ENCODE peak calls at places on chromosome 4, in seven cellular contexts. W is adrenal gland, Q is gastrocnemius medialis, X is A549, Y is left lung, Z is astrocyte of the spinal cord, O is uterus. A is an unnamed sample.

GRCh38 chr4:2910409-2910808 is 52.8 kb downstream of the NOP14 start:
- DNase-seq in W (peak), Q (no peak), X (no peak), Y (no peak), Z (no peak), O (no peak), A (no peak)

GRCh38 chr4:11545651-11546050 is 117.0 kb upstream of the HS3ST1 start:
- DNase-seq in W (no peak), Q (no peak), X (no peak), Y (no peak), Z (no peak), O (no peak), A (no peak)

GRCh38 chr4:67684839-67685531 is 16.0 kb downstream of the UBA6 start:
- DNase-seq in W (no peak), Q (no peak), X (no peak), Y (no peak), Z (peak), O (no peak), A (peak)

GRCh38 chr4:185708348-185708747 is 103.6 kb downstream of the SORBS2 start:
- DNase-seq in W (no peak), Q (no peak), X (no peak), Y (no peak), Z (peak), O (no peak), A (peak)

GRCh38 chr4:98516042-98516440 is 142.4 kb downstream of the TSPAN5 start:
- DNase-seq in W (no peak), Q (no peak), X (peak), Y (no peak), Z (peak), O (no peak), A (peak)

GRCh38 chr4:176313596-176314341 is 6.0 kb upstream of the SPCS3 start:
- DNase-seq in W (no peak), Q (no peak), X (no peak), Y (no peak), Z (no peak), O (no peak), A (no peak)

GRCh38 chr4:170091069-170091696 is 1.4 kb upstream of the AADAT start:
- DNase-seq in W (no peak), Q (no peak), X (no peak), Y (no peak), Z (no peak), O (no peak), A (no peak)

GRCh38 chr4:80094191-80094590 is 21.2 kb upstream of the ANTXR2 start:
- DNase-seq in W (no peak), Q (no peak), X (no peak), Y (no peak), Z (no peak), O (no peak), A (peak)

GRCh38 chr4:187598246-187598645 is 397.3 kb upstream of the ZFP42 start:
- DNase-seq in W (no peak), Q (no peak), X (no peak), Y (no peak), Z (peak), O (no peak), A (no peak)

GRCh38 chr4:70564033-70564432 is 28.0 kb upstream of the AMBN start:
- DNase-seq in W (no peak), Q (no peak), X (no peak), Y (no peak), Z (no peak), O (no peak), A (no peak)

GRCh38 chr4:39814403-39815185 is 116.7 kb downstream of the UBE2K start:
- DNase-seq in W (no peak), Q (no peak), X (peak), Y (no peak), Z (peak), O (no peak), A (peak)

GRCh38 chr4:151930372-151930771 is 169.6 kb upstream of the GATB start:
- DNase-seq in W (peak), Q (no peak), X (no peak), Y (no peak), Z (no peak), O (no peak), A (no peak)

GRCh38 chr4:75432683-75433082 is 81.5 kb downstream of the RCHY1 start:
- DNase-seq in W (peak), Q (no peak), X (peak), Y (no peak), Z (no peak), O (no peak), A (peak)

GRCh38 chr4:11505225-11505971 is 76.7 kb upstream of the HS3ST1 start:
- DNase-seq in W (no peak), Q (no peak), X (no peak), Y (no peak), Z (peak), O (no peak), A (peak)

GRCh38 chr4:80073362-80074008 is 456 bp upstream of the ANTXR2 start:
- DNase-seq in W (no peak), Q (no peak), X (no peak), Y (no peak), Z (no peak), O (no peak), A (no peak)

GRCh38 chr4:96092151-96092705 is 252.3 kb downstream of the PDHA2 start:
- DNase-seq in W (no peak), Q (no peak), X (no peak), Y (no peak), Z (no peak), O (no peak), A (no peak)

GRCh38 chr4:77989986-77990385 is 67.1 kb upstream of the FRAS1 start:
- DNase-seq in W (no peak), Q (no peak), X (no peak), Y (no peak), Z (no peak), O (no peak), A (no peak)

GRCh38 chr4:70399319-70399718 is 1.6 kb downstream of the OPRPN start:
- DNase-seq in W (no peak), Q (no peak), X (no peak), Y (no peak), Z (no peak), O (no peak), A (no peak)

GRCh38 chr4:19711871-19712270 is 539.8 kb upstream of the SLIT2 start:
- DNase-seq in W (no peak), Q (no peak), X (no peak), Y (no peak), Z (peak), O (no peak), A (peak)

GRCh38 chr4:74473155-74473811 is 28.3 kb downstream of the AREG start:
- DNase-seq in W (no peak), Q (peak), X (peak), Y (no peak), Z (peak), O (no peak), A (peak)

GRCh38 chr4:38204317-38205060 is 244.3 kb downstream of the PTTG2 start:
- DNase-seq in W (no peak), Q (peak), X (no peak), Y (no peak), Z (no peak), O (no peak), A (no peak)

GRCh38 chr4:102390438-102390837 is 45.2 kb upstream of the SLC39A8 start:
- DNase-seq in W (no peak), Q (no peak), X (no peak), Y (no peak), Z (peak), O (no peak), A (peak)

GRCh38 chr4:7964890-7965662 is 25.4 kb upstream of the AFAP1 start:
- DNase-seq in W (peak), Q (peak), X (no peak), Y (peak), Z (no peak), O (peak), A (peak)

GRCh38 chr4:112860731-112861377 is 188.6 kb upstream of the ANK2 start:
- DNase-seq in W (no peak), Q (no peak), X (no peak), Y (no peak), Z (no peak), O (no peak), A (no peak)

GRCh38 chr4:55906999-55907398 is 41.7 kb upstream of the CEP135 start:
- DNase-seq in W (no peak), Q (no peak), X (no peak), Y (no peak), Z (no peak), O (no peak), A (peak)

GRCh38 chr4:177116161-177116560 is 193.5 kb upstream of the NEIL3 start:
- DNase-seq in W (no peak), Q (no peak), X (no peak), Y (no peak), Z (no peak), O (no peak), A (no peak)

GRCh38 chr4:40033603-40034002 is 23.0 kb upstream of the N4BP2 start:
- DNase-seq in W (no peak), Q (no peak), X (no peak), Y (peak), Z (no peak), O (no peak), A (no peak)

GRCh38 chr4:110586137-110586850 is 36.6 kb downstream of the PITX2 start:
- DNase-seq in W (no peak), Q (no peak), X (peak), Y (no peak), Z (peak), O (no peak), A (peak)

GRCh38 chr4:26782830-26783202 is 77.8 kb upstream of the STIM2 start:
- DNase-seq in W (no peak), Q (no peak), X (no peak), Y (no peak), Z (no peak), O (no peak), A (peak)

GRCh38 chr4:8582941-8583654 is 2.9 kb downstream of the GPR78 start:
- DNase-seq in W (no peak), Q (no peak), X (no peak), Y (no peak), Z (no peak), O (no peak), A (no peak)

GRCh38 chr4:79852305-79852730 is 220.7 kb downstream of the ANTXR2 start:
- DNase-seq in W (no peak), Q (no peak), X (no peak), Y (peak), Z (peak), O (peak), A (peak)

GRCh38 chr4:13584481-13584880 is 40.2 kb upstream of the NKX3-2 start:
- DNase-seq in W (no peak), Q (no peak), X (no peak), Y (no peak), Z (no peak), O (no peak), A (peak)

GRCh38 chr4:86640469-86640868 is 46.4 kb downstream of the PTPN13 start:
- DNase-seq in W (no peak), Q (no peak), X (no peak), Y (no peak), Z (peak), O (no peak), A (peak)

GRCh38 chr4:11074581-11075241 is 354.0 kb downstream of the HS3ST1 start:
- DNase-seq in W (no peak), Q (no peak), X (no peak), Y (no peak), Z (no peak), O (no peak), A (no peak)

GRCh38 chr4:113248320-113248719 is 198.9 kb downstream of the ANK2 start:
- DNase-seq in W (peak), Q (peak), X (no peak), Y (no peak), Z (no peak), O (no peak), A (no peak)

GRCh38 chr4:17544831-17545234 is 29.9 kb downstream of the CLRN2 start:
- DNase-seq in W (no peak), Q (no peak), X (no peak), Y (no peak), Z (no peak), O (no peak), A (no peak)

GRCh38 chr4:13036841-13037240 is 447.3 kb downstream of the RAB28 start:
- DNase-seq in W (no peak), Q (no peak), X (no peak), Y (no peak), Z (no peak), O (no peak), A (no peak)

GRCh38 chr4:182531555-182532162 is 288.5 kb downstream of the TENM3 start:
- DNase-seq in W (no peak), Q (no peak), X (no peak), Y (no peak), Z (no peak), O (no peak), A (no peak)

DNA sequence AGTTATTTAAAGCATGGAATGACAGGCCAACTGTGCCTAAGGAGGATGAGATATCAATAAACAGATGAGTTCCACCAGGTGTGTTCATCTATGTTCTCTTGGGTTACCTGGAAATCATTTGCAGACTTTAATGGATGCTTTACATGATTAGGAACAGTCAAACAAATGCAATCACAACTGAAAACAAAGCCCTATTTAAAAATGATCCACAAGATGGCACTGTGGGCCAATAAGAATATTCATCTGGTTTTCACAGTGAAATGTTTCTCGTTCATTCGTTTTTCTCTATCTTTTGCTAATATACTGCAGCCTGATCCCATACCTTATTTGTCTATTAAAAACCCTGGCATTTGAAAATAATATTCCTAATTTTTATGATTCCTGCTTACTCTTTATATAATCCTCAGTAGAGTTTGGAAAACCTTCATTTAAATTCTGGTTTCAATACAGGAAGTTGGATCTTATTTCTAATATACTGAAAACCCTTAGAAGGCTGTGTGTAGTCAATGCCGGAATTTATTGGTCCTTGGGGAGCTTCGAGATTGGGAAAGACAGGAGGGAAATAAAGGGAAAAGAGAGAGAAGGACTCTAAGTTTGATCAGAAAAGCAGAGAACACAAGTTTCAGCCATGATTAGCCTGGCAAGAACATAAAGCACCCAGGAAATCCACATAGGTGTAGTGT is 63.7 kb upstream of the TAPT1 start:
- DNase-seq in W (no peak), Q (no peak), X (peak), Y (no peak), Z (peak), O (no peak), A (peak)
- TF ChIP-seq CTCF in W (peak), Q (peak), X (peak), Y (peak), Z (peak), O (peak), A (peak)

GRCh38 chr4:52979020-52979419 is 116.9 kb downstream of the RASL11B start:
- DNase-seq in W (no peak), Q (no peak), X (no peak), Y (no peak), Z (no peak), O (no peak), A (no peak)
- TF ChIP-seq CTCF in W (no peak), Q (no peak), X (no peak), Y (no peak), Z (no peak), O (no peak), A (no peak)

GRCh38 chr4:6394671-6395081 is 77.7 kb downstream of the PPP2R2C start:
- DNase-seq in W (no peak), Q (no peak), X (no peak), Y (no peak), Z (no peak), O (no peak), A (no peak)
- TF ChIP-seq CTCF in W (no peak), Q (no peak), X (no peak), Y (no peak), Z (no peak), O (no peak), A (no peak)

GRCh38 chr4:163331629-163332360 is 601 bp downstream of the NPY1R start:
- DNase-seq in W (no peak), Q (no peak), X (peak), Y (no peak), Z (peak), O (peak), A (peak)
- TF ChIP-seq CTCF in W (no peak), Q (no peak), X (no peak), Y (no peak), Z (peak), O (no peak), A (no peak)

DNA sequence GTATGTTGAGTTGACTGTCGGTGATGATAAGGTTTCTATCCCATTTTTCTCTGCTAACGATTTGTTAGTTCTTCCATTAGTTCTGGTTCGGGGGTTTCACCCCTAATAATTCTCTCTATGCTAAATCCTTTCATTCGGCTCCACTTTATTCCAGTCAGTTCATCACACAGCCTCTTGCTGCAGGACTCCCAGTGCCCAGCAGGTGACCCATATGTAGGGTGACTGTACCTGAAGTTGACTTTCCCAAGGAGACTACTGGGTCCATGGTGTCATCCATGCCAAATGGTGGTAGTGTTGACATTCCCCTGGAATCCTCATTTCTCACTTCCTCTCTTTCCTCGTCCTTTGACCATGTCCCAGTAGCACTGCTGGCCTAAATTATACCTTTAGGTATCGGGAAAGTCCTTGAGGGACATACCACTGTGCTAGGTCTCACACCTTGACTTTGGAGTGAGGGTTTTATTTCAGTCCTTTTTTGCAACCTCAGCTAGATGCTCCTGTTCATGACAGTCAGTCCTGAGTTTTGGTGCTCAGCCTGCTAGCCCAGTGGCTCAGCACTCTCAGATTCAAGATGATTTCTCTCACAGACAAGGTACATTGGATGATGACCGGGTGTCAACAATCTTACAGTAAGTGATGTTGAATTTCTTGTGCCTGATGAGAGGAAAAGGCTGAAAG is 105.1 kb upstream of the ARHGAP24 start:
- DNase-seq in W (no peak), Q (no peak), X (no peak), Y (no peak), Z (no peak), O (no peak), A (no peak)
- TF ChIP-seq CTCF in W (no peak), Q (no peak), X (no peak), Y (no peak), Z (peak), O (no peak), A (peak)

GRCh38 chr4:108903464-108904221 is 140.8 kb upstream of the ETNPPL start:
- DNase-seq in W (no peak), Q (no peak), X (no peak), Y (no peak), Z (no peak), O (no peak), A (no peak)
- TF ChIP-seq CTCF in W (no peak), Q (no peak), X (no peak), Y (no peak), Z (no peak), O (no peak), A (no peak)

GRCh38 chr4:155491336-155492131 is 114.8 kb upstream of the MAP9 start:
- DNase-seq in W (no peak), Q (no peak), X (no peak), Y (no peak), Z (peak), O (no peak), A (no peak)
- TF ChIP-seq CTCF in W (no peak), Q (no peak), X (no peak), Y (no peak), Z (no peak), O (no peak), A (no peak)

GRCh38 chr4:140372607-140373327 is 679 bp upstream of the SCOC start:
- DNase-seq in W (peak), Q (no peak), X (peak), Y (no peak), Z (peak), O (no peak), A (peak)
- TF ChIP-seq CTCF in W (peak), Q (peak), X (no peak), Y (peak), Z (no peak), O (no peak), A (peak)

DNA sequence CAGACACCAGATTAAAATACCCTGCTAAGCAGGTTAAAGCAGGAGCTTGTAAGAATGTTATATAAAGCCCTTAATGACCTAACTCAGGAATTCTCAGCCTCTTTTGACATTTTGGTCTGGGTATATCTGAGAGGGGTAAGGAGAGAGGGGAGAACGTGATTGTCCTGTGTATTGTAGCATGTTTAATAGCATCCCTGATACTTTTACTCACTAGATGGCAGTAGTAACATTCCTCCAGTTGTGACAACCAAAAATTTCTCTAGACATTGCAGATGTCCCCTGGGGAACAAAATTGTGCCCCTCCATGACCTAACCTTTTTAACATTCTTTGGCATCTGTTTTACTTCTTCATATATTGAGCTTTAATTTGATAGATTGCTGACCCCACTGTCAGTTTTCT is 17.9 kb downstream of the SMARCA5 start:
- DNase-seq in W (no peak), Q (no peak), X (no peak), Y (no peak), Z (peak), O (no peak), A (peak)
- TF ChIP-seq CTCF in W (no peak), Q (no peak), X (peak), Y (no peak), Z (peak), O (no peak), A (peak)